ENCODE peak calls at places on chromosomes 11 and 22, in seven cellular contexts. One of them, this sample, is unnamed.

GRCh38 chr11:66113132-66113856 is 43.2 kb downstream of the PACS1 start:
- DNase-seq in right atrium auricular region: no peak
- DNase-seq in neural progenitor cell: no peak
- DNase-seq in uterus: no peak
- DNase-seq in thoracic aorta: no peak
- DNase-seq in suprapubic skin: no peak
- DNase-seq in A549: peak; percentile 89
- DNase-seq in this sample: no peak

GRCh38 chr11:132999031-132999430 is 533.3 kb downstream of the OPCML start:
- DNase-seq in thoracic aorta: no peak
- DNase-seq in neural progenitor cell: no peak
- DNase-seq in A549: no peak
- DNase-seq in right atrium auricular region: no peak
- DNase-seq in suprapubic skin: no peak
- DNase-seq in uterus: no peak
- DNase-seq in this sample: no peak

GRCh38 chr22:35352214-35353111 is 28.4 kb upstream of the HMOX1 start:
- DNase-seq in uterus: peak; percentile 55
- DNase-seq in thoracic aorta: peak; percentile 62
- DNase-seq in neural progenitor cell: peak; percentile 74
- DNase-seq in suprapubic skin: peak; percentile 85
- DNase-seq in A549: peak; percentile 50
- DNase-seq in right atrium auricular region: peak; percentile 79
- DNase-seq in this sample: no peak

GRCh38 chr11:6746086-6746618 is 25.6 kb downstream of the OR2AG2 start:
- DNase-seq in right atrium auricular region: no peak
- DNase-seq in thoracic aorta: no peak
- DNase-seq in suprapubic skin: no peak
- DNase-seq in uterus: no peak
- DNase-seq in neural progenitor cell: no peak
- DNase-seq in A549: no peak
- DNase-seq in this sample: no peak

GRCh38 chr11:629237-629583 is 2.2 kb upstream of the SCT start:
- DNase-seq in right atrium auricular region: no peak
- DNase-seq in A549: no peak
- DNase-seq in suprapubic skin: no peak
- DNase-seq in uterus: no peak
- DNase-seq in thoracic aorta: no peak
- DNase-seq in neural progenitor cell: no peak
- DNase-seq in this sample: no peak

GRCh38 chr22:45804986-45805325 is 133.3 kb downstream of the ATXN10 start:
- DNase-seq in uterus: no peak
- DNase-seq in right atrium auricular region: no peak
- DNase-seq in thoracic aorta: no peak
- DNase-seq in neural progenitor cell: no peak
- DNase-seq in suprapubic skin: no peak
- DNase-seq in A549: peak; percentile 89
- DNase-seq in this sample: no peak

GRCh38 chr11:87851234-87851633 is 324.0 kb downstream of the RAB38 start:
- DNase-seq in right atrium auricular region: no peak
- DNase-seq in A549: peak; percentile 3
- DNase-seq in uterus: no peak
- DNase-seq in neural progenitor cell: no peak
- DNase-seq in thoracic aorta: no peak
- DNase-seq in suprapubic skin: no peak
- DNase-seq in this sample: no peak

GRCh38 chr11:85759915-85760314 is 51.0 kb downstream of the SYTL2 start:
- DNase-seq in uterus: no peak
- DNase-seq in thoracic aorta: no peak
- DNase-seq in suprapubic skin: no peak
- DNase-seq in right atrium auricular region: no peak
- DNase-seq in neural progenitor cell: no peak
- DNase-seq in A549: peak; percentile 61
- DNase-seq in this sample: no peak

GRCh38 chr11:130063398-130063797 is 6.3 kb upstream of the APLP2 start:
- DNase-seq in suprapubic skin: no peak
- DNase-seq in right atrium auricular region: no peak
- DNase-seq in uterus: no peak
- DNase-seq in neural progenitor cell: no peak
- DNase-seq in A549: no peak
- DNase-seq in thoracic aorta: no peak
- DNase-seq in this sample: no peak

GRCh38 chr11:35013514-35014191 is 97.2 kb downstream of the PDHX start:
- DNase-seq in suprapubic skin: no peak
- DNase-seq in thoracic aorta: no peak
- DNase-seq in neural progenitor cell: peak; percentile 20
- DNase-seq in A549: no peak
- DNase-seq in uterus: no peak
- DNase-seq in right atrium auricular region: no peak
- DNase-seq in this sample: no peak

GRCh38 chr11:66728760-66729385 is at the start of gene SPTBN2:
- DNase-seq in A549: no peak
- DNase-seq in thoracic aorta: no peak
- DNase-seq in uterus: no peak
- DNase-seq in suprapubic skin: no peak
- DNase-seq in neural progenitor cell: peak; percentile 75
- DNase-seq in right atrium auricular region: no peak
- DNase-seq in this sample: no peak

GRCh38 chr22:24370426-24370825 is 57.0 kb upstream of the ADORA2A start:
- DNase-seq in uterus: no peak
- DNase-seq in neural progenitor cell: no peak
- DNase-seq in thoracic aorta: no peak
- DNase-seq in suprapubic skin: no peak
- DNase-seq in A549: no peak
- DNase-seq in right atrium auricular region: no peak
- DNase-seq in this sample: no peak

GRCh38 chr11:36034572-36035331 is 90.9 kb downstream of the LDLRAD3 start:
- DNase-seq in A549: peak; percentile 45
- DNase-seq in right atrium auricular region: no peak
- DNase-seq in thoracic aorta: no peak
- DNase-seq in neural progenitor cell: no peak
- DNase-seq in suprapubic skin: no peak
- DNase-seq in uterus: no peak
- DNase-seq in this sample: no peak

GRCh38 chr11:1924646-1925372 is 5.3 kb downstream of the TNNT3 start:
- DNase-seq in suprapubic skin: peak; percentile 61
- DNase-seq in neural progenitor cell: peak; percentile 1
- DNase-seq in right atrium auricular region: no peak
- DNase-seq in uterus: no peak
- DNase-seq in A549: no peak
- DNase-seq in thoracic aorta: no peak
- DNase-seq in this sample: no peak

GRCh38 chr11:66036334-66036710 is 10.0 kb upstream of the CATSPER1 start:
- DNase-seq in uterus: no peak
- DNase-seq in right atrium auricular region: no peak
- DNase-seq in neural progenitor cell: no peak
- DNase-seq in thoracic aorta: no peak
- DNase-seq in A549: no peak
- DNase-seq in suprapubic skin: no peak
- DNase-seq in this sample: no peak

GRCh38 chr11:15688351-15688792 is 573.6 kb downstream of the INSC start:
- DNase-seq in neural progenitor cell: no peak
- DNase-seq in thoracic aorta: no peak
- DNase-seq in A549: no peak
- DNase-seq in suprapubic skin: no peak
- DNase-seq in right atrium auricular region: peak; percentile 74
- DNase-seq in uterus: no peak
- DNase-seq in this sample: no peak

GRCh38 chr11:19579957-19580356 is 132.7 kb upstream of the NAV2 start:
- DNase-seq in neural progenitor cell: no peak
- DNase-seq in thoracic aorta: no peak
- DNase-seq in right atrium auricular region: no peak
- DNase-seq in uterus: no peak
- DNase-seq in suprapubic skin: no peak
- DNase-seq in A549: no peak
- DNase-seq in this sample: no peak

GRCh38 chr22:42625416-42625815 is 10.7 kb upstream of the POLDIP3 start:
- DNase-seq in thoracic aorta: no peak
- DNase-seq in A549: no peak
- DNase-seq in uterus: no peak
- DNase-seq in neural progenitor cell: no peak
- DNase-seq in suprapubic skin: no peak
- DNase-seq in right atrium auricular region: no peak
- DNase-seq in this sample: no peak

GRCh38 chr22:43000441-43001175 is 14.3 kb downstream of the PACSIN2 start:
- DNase-seq in uterus: no peak
- DNase-seq in thoracic aorta: no peak
- DNase-seq in right atrium auricular region: no peak
- DNase-seq in A549: no peak
- DNase-seq in neural progenitor cell: no peak
- DNase-seq in suprapubic skin: no peak
- DNase-seq in this sample: no peak

GRCh38 chr11:75214411-75214821 is 26.2 kb upstream of the TPBGL start:
- DNase-seq in uterus: peak; percentile 60
- DNase-seq in A549: peak; percentile 79
- DNase-seq in thoracic aorta: peak; percentile 9
- DNase-seq in suprapubic skin: no peak
- DNase-seq in right atrium auricular region: no peak
- DNase-seq in neural progenitor cell: peak; percentile 96
- DNase-seq in this sample: peak; percentile 93

GRCh38 chr11:64226507-64227051 is 505 bp downstream of the NUDT22 start:
- DNase-seq in thoracic aorta: no peak
- DNase-seq in uterus: peak; percentile 53
- DNase-seq in right atrium auricular region: no peak
- DNase-seq in suprapubic skin: peak; percentile 77
- DNase-seq in A549: no peak
- DNase-seq in neural progenitor cell: no peak
- DNase-seq in this sample: no peak

GRCh38 chr22:31044262-31044861 is 36.8 kb upstream of the SMTN start:
- DNase-seq in neural progenitor cell: no peak
- DNase-seq in thoracic aorta: peak; percentile 60
- DNase-seq in A549: no peak
- DNase-seq in right atrium auricular region: peak; percentile 74
- DNase-seq in suprapubic skin: no peak
- DNase-seq in uterus: peak; percentile 89
- DNase-seq in this sample: no peak

GRCh38 chr11:118383657-118384056 is 17.7 kb upstream of the ATP5MG start:
- DNase-seq in A549: no peak
- DNase-seq in uterus: no peak
- DNase-seq in right atrium auricular region: no peak
- DNase-seq in thoracic aorta: no peak
- DNase-seq in suprapubic skin: no peak
- DNase-seq in neural progenitor cell: no peak
- DNase-seq in this sample: no peak

GRCh38 chr22:48188211-48188845 is 1425.9 kb downstream of the TBC1D22A start:
- DNase-seq in thoracic aorta: no peak
- DNase-seq in neural progenitor cell: no peak
- DNase-seq in right atrium auricular region: no peak
- DNase-seq in suprapubic skin: no peak
- DNase-seq in A549: peak; percentile 24
- DNase-seq in uterus: no peak
- DNase-seq in this sample: peak; percentile 53

GRCh38 chr11:46391578-46392420 is at the start of gene CHRM4:
- DNase-seq in right atrium auricular region: no peak
- DNase-seq in uterus: no peak
- DNase-seq in A549: peak; percentile 65
- DNase-seq in neural progenitor cell: peak; percentile 77
- DNase-seq in thoracic aorta: no peak
- DNase-seq in suprapubic skin: no peak
- DNase-seq in this sample: no peak
- TF ChIP-seq CTCF in right atrium auricular region: peak; percentile 43
- TF ChIP-seq CTCF in uterus: no peak
- TF ChIP-seq CTCF in A549: peak; percentile 74
- TF ChIP-seq CTCF in neural progenitor cell: peak; percentile 61
- TF ChIP-seq CTCF in thoracic aorta: no peak
- TF ChIP-seq CTCF in suprapubic skin: no peak
- TF ChIP-seq CTCF in this sample: peak; percentile 63

DNA sequence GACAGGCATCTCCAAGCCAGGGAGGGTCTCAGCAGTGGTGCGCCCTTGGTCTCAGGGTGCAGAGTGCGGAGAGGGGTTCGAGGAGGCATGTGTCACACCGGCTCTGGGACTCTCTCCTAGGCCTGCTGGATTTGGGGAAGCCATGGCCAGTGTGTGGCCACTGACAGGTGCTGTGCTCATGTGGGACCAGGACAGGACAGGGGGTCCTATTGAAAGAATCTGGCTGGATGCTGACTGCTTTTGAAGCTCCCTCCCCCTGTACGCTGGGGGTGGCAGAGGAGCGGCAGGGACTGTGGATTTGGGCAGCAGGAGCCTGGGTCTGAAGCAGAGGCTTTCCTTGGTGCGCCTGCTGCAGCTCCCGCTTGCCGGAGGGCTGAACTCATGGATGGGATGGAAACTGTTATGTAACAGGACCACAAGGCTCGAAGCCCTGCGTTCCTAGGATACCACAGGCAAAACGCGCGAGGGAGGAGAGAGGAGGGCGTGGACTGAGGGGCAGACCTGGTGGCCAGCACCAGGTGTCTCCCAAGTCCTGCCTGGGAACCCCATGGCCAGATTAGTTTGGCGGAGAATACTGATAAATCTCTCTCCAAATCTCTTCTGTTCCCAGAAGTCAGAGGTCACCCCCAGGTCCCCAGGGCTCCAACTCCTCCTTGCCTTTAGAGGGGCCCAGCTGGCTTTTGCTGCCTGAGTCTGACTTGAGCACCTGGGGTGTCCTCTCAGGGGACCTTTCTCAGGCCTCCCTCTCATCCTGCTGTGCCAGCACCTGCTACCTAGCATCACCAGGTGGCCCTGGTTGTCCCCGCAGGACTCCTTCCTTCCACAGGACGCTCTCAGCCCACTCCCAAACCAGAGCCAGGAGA is 13.8 kb upstream of the TEF start:
- DNase-seq in uterus: peak; percentile 65
- DNase-seq in thoracic aorta: no peak
- DNase-seq in suprapubic skin: peak; percentile 74
- DNase-seq in A549: no peak
- DNase-seq in right atrium auricular region: peak; percentile 65
- DNase-seq in neural progenitor cell: peak; percentile 51
- DNase-seq in this sample: no peak
- TF ChIP-seq CTCF in uterus: no peak
- TF ChIP-seq CTCF in thoracic aorta: no peak
- TF ChIP-seq CTCF in suprapubic skin: no peak
- TF ChIP-seq CTCF in A549: no peak
- TF ChIP-seq CTCF in right atrium auricular region: no peak
- TF ChIP-seq CTCF in neural progenitor cell: no peak
- TF ChIP-seq CTCF in this sample: no peak

GRCh38 chr11:114237321-114238280 is 58.6 kb upstream of the NNMT start:
- DNase-seq in neural progenitor cell: no peak
- DNase-seq in right atrium auricular region: no peak
- DNase-seq in suprapubic skin: no peak
- DNase-seq in uterus: no peak
- DNase-seq in thoracic aorta: no peak
- DNase-seq in A549: no peak
- DNase-seq in this sample: no peak
- TF ChIP-seq CTCF in neural progenitor cell: no peak
- TF ChIP-seq CTCF in right atrium auricular region: no peak
- TF ChIP-seq CTCF in suprapubic skin: no peak
- TF ChIP-seq CTCF in uterus: no peak
- TF ChIP-seq CTCF in thoracic aorta: no peak
- TF ChIP-seq CTCF in A549: no peak
- TF ChIP-seq CTCF in this sample: no peak

DNA sequence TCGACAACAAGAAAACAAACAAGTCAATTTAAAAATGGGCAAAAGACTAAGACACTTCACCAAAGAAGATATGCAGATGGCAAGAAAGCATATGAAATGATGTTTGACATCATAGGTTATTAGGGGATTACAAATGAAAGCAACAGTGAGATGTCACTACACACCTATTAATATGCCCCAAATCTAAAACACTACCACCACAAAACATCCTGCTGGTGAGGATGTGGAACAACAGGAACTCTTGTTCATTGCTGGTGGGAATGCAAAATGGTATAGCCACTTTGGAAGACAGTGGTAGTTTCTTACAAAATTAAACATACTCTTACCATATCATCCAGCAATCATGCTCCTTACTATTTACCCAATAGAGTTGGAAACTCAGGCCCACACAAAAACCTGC is 29.0 kb downstream of the PRRG4 start:
- DNase-seq in neural progenitor cell: no peak
- DNase-seq in A549: peak; percentile 17
- DNase-seq in suprapubic skin: no peak
- DNase-seq in right atrium auricular region: no peak
- DNase-seq in uterus: no peak
- DNase-seq in thoracic aorta: no peak
- DNase-seq in this sample: no peak
- TF ChIP-seq CTCF in neural progenitor cell: peak; percentile 27
- TF ChIP-seq CTCF in A549: no peak
- TF ChIP-seq CTCF in suprapubic skin: no peak
- TF ChIP-seq CTCF in right atrium auricular region: no peak
- TF ChIP-seq CTCF in uterus: no peak
- TF ChIP-seq CTCF in thoracic aorta: no peak
- TF ChIP-seq CTCF in this sample: no peak

This sample was measured in osteocyte.